ENCODE peak calls at places on chromosomes 4 and X, in ten cellular contexts. One of them, this sample, is unnamed.

GRCh38 chr4:14824189-14824588 is 178.1 kb upstream of the CPEB2 start:
- DNase-seq in stimulated activated CD8-positive, alpha-beta memory T cell treated with anti-CD3 and anti-CD28 coated beads, Interleukin-15, amount 100 ng/mL, for 24 hours: no peak
- DNase-seq in NCI-H2171 treated with DMSO at 0.1 percent for 48 hours: no peak
- DNase-seq in uterus: no peak
- DNase-seq in neural crest cell: no peak
- DNase-seq in pancreas: no peak
- DNase-seq in NCI-H69: no peak
- DNase-seq in T-helper 2 cell: no peak
- DNase-seq in fibroblast of mammary gland: no peak
- DNase-seq in activated CD4-positive, alpha-beta T cell treated with anti-CD3 and anti-CD28 coated beads, Interleukin-2, amount 50 U/mL, for 1 hour: no peak
- DNase-seq in this sample: no peak

GRCh38 chr4:56958111-56958517 is 19.3 kb downstream of the NOA1 start:
- DNase-seq in stimulated activated CD8-positive, alpha-beta memory T cell treated with anti-CD3 and anti-CD28 coated beads, Interleukin-15, amount 100 ng/mL, for 24 hours: no peak
- DNase-seq in NCI-H2171 treated with DMSO at 0.1 percent for 48 hours: peak
- DNase-seq in uterus: peak
- DNase-seq in neural crest cell: no peak
- DNase-seq in pancreas: peak
- DNase-seq in NCI-H69: peak
- DNase-seq in T-helper 2 cell: no peak
- DNase-seq in fibroblast of mammary gland: peak
- DNase-seq in activated CD4-positive, alpha-beta T cell treated with anti-CD3 and anti-CD28 coated beads, Interleukin-2, amount 50 U/mL, for 1 hour: no peak
- DNase-seq in this sample: no peak

GRCh38 chr4:11367371-11367770 is 61.3 kb downstream of the HS3ST1 start:
- DNase-seq in stimulated activated CD8-positive, alpha-beta memory T cell treated with anti-CD3 and anti-CD28 coated beads, Interleukin-15, amount 100 ng/mL, for 24 hours: no peak
- DNase-seq in NCI-H2171 treated with DMSO at 0.1 percent for 48 hours: no peak
- DNase-seq in uterus: peak
- DNase-seq in neural crest cell: peak
- DNase-seq in pancreas: peak
- DNase-seq in NCI-H69: peak
- DNase-seq in T-helper 2 cell: no peak
- DNase-seq in fibroblast of mammary gland: peak
- DNase-seq in activated CD4-positive, alpha-beta T cell treated with anti-CD3 and anti-CD28 coated beads, Interleukin-2, amount 50 U/mL, for 1 hour: no peak
- DNase-seq in this sample: no peak

GRCh38 chr4:98467627-98468072 is 190.8 kb downstream of the TSPAN5 start:
- DNase-seq in stimulated activated CD8-positive, alpha-beta memory T cell treated with anti-CD3 and anti-CD28 coated beads, Interleukin-15, amount 100 ng/mL, for 24 hours: no peak
- DNase-seq in NCI-H2171 treated with DMSO at 0.1 percent for 48 hours: peak
- DNase-seq in uterus: peak
- DNase-seq in neural crest cell: peak
- DNase-seq in pancreas: peak
- DNase-seq in NCI-H69: peak
- DNase-seq in T-helper 2 cell: peak
- DNase-seq in fibroblast of mammary gland: peak
- DNase-seq in activated CD4-positive, alpha-beta T cell treated with anti-CD3 and anti-CD28 coated beads, Interleukin-2, amount 50 U/mL, for 1 hour: peak
- DNase-seq in this sample: peak

GRCh38 chr4:181308476-181309170 is 934.6 kb upstream of the TENM3 start:
- DNase-seq in stimulated activated CD8-positive, alpha-beta memory T cell treated with anti-CD3 and anti-CD28 coated beads, Interleukin-15, amount 100 ng/mL, for 24 hours: no peak
- DNase-seq in NCI-H2171 treated with DMSO at 0.1 percent for 48 hours: no peak
- DNase-seq in uterus: no peak
- DNase-seq in neural crest cell: no peak
- DNase-seq in pancreas: no peak
- DNase-seq in NCI-H69: peak
- DNase-seq in T-helper 2 cell: no peak
- DNase-seq in fibroblast of mammary gland: no peak
- DNase-seq in activated CD4-positive, alpha-beta T cell treated with anti-CD3 and anti-CD28 coated beads, Interleukin-2, amount 50 U/mL, for 1 hour: no peak
- DNase-seq in this sample: no peak

GRCh38 chr4:90171491-90171890 is 44.3 kb downstream of the CCSER1 start:
- DNase-seq in stimulated activated CD8-positive, alpha-beta memory T cell treated with anti-CD3 and anti-CD28 coated beads, Interleukin-15, amount 100 ng/mL, for 24 hours: no peak
- DNase-seq in NCI-H2171 treated with DMSO at 0.1 percent for 48 hours: no peak
- DNase-seq in uterus: no peak
- DNase-seq in neural crest cell: no peak
- DNase-seq in pancreas: no peak
- DNase-seq in NCI-H69: peak
- DNase-seq in T-helper 2 cell: no peak
- DNase-seq in fibroblast of mammary gland: no peak
- DNase-seq in activated CD4-positive, alpha-beta T cell treated with anti-CD3 and anti-CD28 coated beads, Interleukin-2, amount 50 U/mL, for 1 hour: no peak
- DNase-seq in this sample: no peak

GRCh38 chrX:110435191-110435590 is 76.5 kb downstream of the RTL9 start:
- DNase-seq in stimulated activated CD8-positive, alpha-beta memory T cell treated with anti-CD3 and anti-CD28 coated beads, Interleukin-15, amount 100 ng/mL, for 24 hours: no peak
- DNase-seq in NCI-H2171 treated with DMSO at 0.1 percent for 48 hours: no peak
- DNase-seq in uterus: no peak
- DNase-seq in neural crest cell: no peak
- DNase-seq in pancreas: no peak
- DNase-seq in NCI-H69: no peak
- DNase-seq in T-helper 2 cell: no peak
- DNase-seq in fibroblast of mammary gland: no peak
- DNase-seq in activated CD4-positive, alpha-beta T cell treated with anti-CD3 and anti-CD28 coated beads, Interleukin-2, amount 50 U/mL, for 1 hour: no peak
- DNase-seq in this sample: no peak

GRCh38 chr4:16082424-16083216 is 1.2 kb downstream of the PROM1 start:
- DNase-seq in stimulated activated CD8-positive, alpha-beta memory T cell treated with anti-CD3 and anti-CD28 coated beads, Interleukin-15, amount 100 ng/mL, for 24 hours: no peak
- DNase-seq in NCI-H2171 treated with DMSO at 0.1 percent for 48 hours: no peak
- DNase-seq in uterus: no peak
- DNase-seq in neural crest cell: peak
- DNase-seq in pancreas: peak
- DNase-seq in NCI-H69: peak
- DNase-seq in T-helper 2 cell: peak
- DNase-seq in fibroblast of mammary gland: no peak
- DNase-seq in activated CD4-positive, alpha-beta T cell treated with anti-CD3 and anti-CD28 coated beads, Interleukin-2, amount 50 U/mL, for 1 hour: no peak
- DNase-seq in this sample: no peak